ENCODE peak calls at places on chromosomes 16 and 17, in eight cellular contexts. R is body of pancreas; F is stomach; V is heart right ventricle; X is MM.1S; M is CD8-positive, alpha-beta T cell; E is PC-9; I is neural progenitor cell. T is an unnamed sample. For H3K27me3, the result is how much of the 10 kb centered on the place peaks cover.

GRCh38 chr16:89409161-89409711 is 81.1 kb downstream of the ANKRD11 start:
- DNase-seq in R (no peak), F (no peak), V (no peak), X (no peak), M (peak), E (no peak), I (no peak), T (no peak)

GRCh38 chr17:38637951-38638350 is 32.2 kb upstream of the SRCIN1 start:
- DNase-seq in R (no peak), F (no peak), V (no peak), X (no peak), M (no peak), E (no peak), I (no peak), T (no peak)

GRCh38 chr16:71311553-71312158 is 22.5 kb upstream of the CMTR2 start:
- DNase-seq in R (peak), F (no peak), V (no peak), X (peak), M (peak), E (no peak), I (peak), T (peak)

GRCh38 chr16:49000594-49000993 is 281.0 kb downstream of the CBLN1 start:
- DNase-seq in R (no peak), F (no peak), V (no peak), X (peak), M (no peak), E (no peak), I (peak), T (no peak)

GRCh38 chr17:78268960-78269892 is 37.8 kb downstream of the TMEM235 start:
- DNase-seq in R (peak), F (no peak), V (no peak), X (no peak), M (no peak), E (no peak), I (peak), T (no peak)

GRCh38 chr17:17443173-17443572 is 33.6 kb upstream of the MED9 start:
- DNase-seq in R (no peak), F (no peak), V (no peak), X (no peak), M (no peak), E (no peak), I (no peak), T (no peak)

GRCh38 chr16:12095275-12096161 is 119.0 kb downstream of the SNX29 start:
- DNase-seq in R (peak), F (peak), V (peak), X (peak), M (peak), E (peak), I (peak), T (peak)

GRCh38 chr16:30929167-30929566 is 5.8 kb downstream of the FBXL19 start:
- DNase-seq in R (no peak), F (no peak), V (no peak), X (no peak), M (no peak), E (no peak), I (no peak), T (no peak)

GRCh38 chr17:75218121-75218520 is 12.6 kb downstream of the NUP85 start:
- DNase-seq in R (no peak), F (no peak), V (no peak), X (no peak), M (no peak), E (no peak), I (no peak), T (no peak)

GRCh38 chr17:72077326-72077960 is 43.4 kb upstream of the SOX9 start:
- DNase-seq in R (no peak), F (no peak), V (no peak), X (no peak), M (no peak), E (no peak), I (peak), T (no peak)

GRCh38 chr17:32783602-32784001 is 93.3 kb downstream of the MYO1D start:
- DNase-seq in R (no peak), F (no peak), V (no peak), X (peak), M (no peak), E (no peak), I (peak), T (peak)

GRCh38 chr16:11325404-11326083 is 19.7 kb upstream of the RMI2 start:
- DNase-seq in R (no peak), F (no peak), V (no peak), X (no peak), M (no peak), E (no peak), I (no peak), T (peak)

GRCh38 chr16:88455610-88456355 is 2.7 kb downstream of the ZFPM1 start:
- DNase-seq in R (peak), F (peak), V (no peak), X (peak), M (peak), E (peak), I (peak), T (peak)

GRCh38 chr17:81417049-81417878 is 22.0 kb downstream of the BAHCC1 start:
- DNase-seq in R (no peak), F (no peak), V (no peak), X (no peak), M (no peak), E (no peak), I (no peak), T (no peak)

GRCh38 chr17:40173778-40174135 is 3.5 kb upstream of the RAPGEFL1 start:
- DNase-seq in R (no peak), F (no peak), V (no peak), X (no peak), M (no peak), E (no peak), I (no peak), T (no peak)

GRCh38 chr17:66365204-66365524 is 62.8 kb downstream of the PRKCA start:
- DNase-seq in R (no peak), F (no peak), V (no peak), X (no peak), M (no peak), E (no peak), I (peak), T (no peak)

GRCh38 chr17:43645765-43646481 is 15.8 kb downstream of the MEOX1 start:
- DNase-seq in R (peak), F (peak), V (peak), X (no peak), M (no peak), E (no peak), I (peak), T (no peak)
- TF ChIP-seq CTCF in R (no peak), F (no peak), V (no peak), X (no peak), M (no peak), E (no peak), I (peak), T (no peak)

GRCh38 chr16:81555660-81556059 is 111.1 kb downstream of the CMIP start:
- DNase-seq in R (no peak), F (no peak), V (no peak), X (no peak), M (no peak), E (no peak), I (no peak), T (no peak)
- H3K4me3 ChIP-seq in R (no peak), F (no peak), V (no peak), X (no peak), M (no peak), E (no peak), I (no peak), T (no peak)

GRCh38 chr16:85845276-85845675 is 45.8 kb downstream of the COX4I1 start:
- DNase-seq in R (no peak), F (no peak), V (no peak), X (no peak), M (no peak), E (no peak), I (no peak), T (no peak)
- H3K27me3 ChIP-seq in R (under half), F (under half), V (half or more), X (half or more), M (under half), E (half or more), I (under half), T (under half)

GRCh38 chr16:79170565-79171242 is 429.8 kb downstream of the MAF start:
- DNase-seq in R (no peak), F (no peak), V (no peak), X (no peak), M (no peak), E (no peak), I (no peak), T (no peak)
- TF ChIP-seq CTCF in R (no peak), F (no peak), V (no peak), X (no peak), M (no peak), E (no peak), I (no peak), T (no peak)

GRCh38 chr16:73483076-73483791 is 435.3 kb upstream of the ZFHX3 start:
- DNase-seq in R (no peak), F (no peak), V (no peak), X (no peak), M (no peak), E (no peak), I (peak), T (no peak)

GRCh38 chr16:73480381-73480780 is 432.5 kb upstream of the ZFHX3 start:
- DNase-seq in R (no peak), F (no peak), V (no peak), X (no peak), M (no peak), E (no peak), I (peak), T (no peak)

GRCh38 chr16:73483934-73484712 is 436.2 kb upstream of the ZFHX3 start:
- DNase-seq in R (no peak), F (no peak), V (no peak), X (no peak), M (no peak), E (no peak), I (no peak), T (no peak)
- H3K4me3 ChIP-seq in R (no peak), F (no peak), V (no peak), X (no peak), M (no peak), E (no peak), I (no peak), T (no peak)

T was measured in GM06990.